ENCODE peak calls at places on chromosomes 13 and 19, in ten cellular contexts. L, Z, P, K, S, M, T, A, O and I are unnamed samples.

GRCh38 chr13:94548382-94549240 is 47.3 kb downstream of the TGDS start:
- DNase-seq in L (no peak), Z (no peak), P (no peak), K (peak; percentile 57), S (no peak), M (no peak), T (no peak), A (peak; percentile 48), O (no peak), I (peak; percentile 69)

GRCh38 chr19:49869009-49869483 is 1.7 kb upstream of the PNKP start:
- DNase-seq in L (no peak), Z (no peak), P (no peak), K (peak; percentile 87), S (no peak), M (no peak), T (no peak), A (no peak), O (no peak), I (no peak)

GRCh38 chr13:109628251-109628699 is 158.1 kb downstream of the IRS2 start:
- DNase-seq in L (no peak), Z (no peak), P (no peak), K (no peak), S (no peak), M (no peak), T (no peak), A (peak; percentile 88), O (no peak), I (no peak)

GRCh38 chr19:34232566-34233481 is 21.5 kb upstream of the GARRE1 start:
- DNase-seq in L (no peak), Z (no peak), P (no peak), K (no peak), S (no peak), M (no peak), T (peak; percentile 62), A (peak; percentile 98), O (no peak), I (peak; percentile 56)

GRCh38 chr19:369876-370275 is 25.3 kb upstream of the MIER2 start:
- DNase-seq in L (no peak), Z (no peak), P (no peak), K (no peak), S (no peak), M (peak; percentile 26), T (no peak), A (no peak), O (no peak), I (no peak)

GRCh38 chr13:105139380-105140285 is 1395.8 kb downstream of the EFNB2 start:
- DNase-seq in L (no peak), Z (peak; percentile 69), P (peak; percentile 12), K (no peak), S (peak; percentile 31), M (no peak), T (no peak), A (peak; percentile 6), O (peak; percentile 36), I (peak; percentile 64)

GRCh38 chr13:40194204-40194806 is 472.1 kb downstream of the FOXO1 start:
- DNase-seq in L (no peak), Z (no peak), P (no peak), K (no peak), S (no peak), M (no peak), T (no peak), A (peak; percentile 20), O (no peak), I (no peak)

GRCh38 chr13:28575200-28575599 is 80.3 kb upstream of the FLT1 start:
- DNase-seq in L (no peak), Z (no peak), P (no peak), K (no peak), S (no peak), M (no peak), T (no peak), A (no peak), O (no peak), I (no peak)

GRCh38 chr13:37495046-37495445 is 103.5 kb downstream of the POSTN start:
- DNase-seq in L (no peak), Z (no peak), P (no peak), K (no peak), S (no peak), M (no peak), T (no peak), A (peak; percentile 74), O (no peak), I (no peak)

GRCh38 chr13:75226092-75226491 is 255.9 kb downstream of the TBC1D4 start:
- DNase-seq in L (no peak), Z (no peak), P (no peak), K (no peak), S (no peak), M (no peak), T (no peak), A (peak; percentile 55), O (no peak), I (no peak)

GRCh38 chr19:33193864-33194362 is at the start of gene LRP3:
- DNase-seq in L (peak; percentile 43), Z (no peak), P (peak; percentile 64), K (peak; percentile 65), S (no peak), M (no peak), T (no peak), A (peak; percentile 41), O (no peak), I (peak; percentile 39)

GRCh38 chr19:19552811-19553210 is 14.7 kb downstream of the CILP2 start:
- DNase-seq in L (no peak), Z (peak; percentile 28), P (peak; percentile 76), K (peak; percentile 87), S (no peak), M (no peak), T (no peak), A (peak; percentile 29), O (no peak), I (peak; percentile 31)

GRCh38 chr19:23099966-23100365 is 16.9 kb upstream of the ZNF730 start:
- DNase-seq in L (no peak), Z (no peak), P (no peak), K (no peak), S (no peak), M (no peak), T (no peak), A (no peak), O (no peak), I (no peak)

GRCh38 chr13:30529085-30529815 is 63.5 kb upstream of the HMGB1 start:
- DNase-seq in L (no peak), Z (peak; percentile 65), P (no peak), K (no peak), S (no peak), M (no peak), T (no peak), A (peak; percentile 34), O (no peak), I (no peak)

GRCh38 chr13:34731486-34731885 is 210.6 kb upstream of the NBEA start:
- DNase-seq in L (no peak), Z (no peak), P (no peak), K (no peak), S (no peak), M (no peak), T (no peak), A (peak; percentile 16), O (no peak), I (no peak)

GRCh38 chr19:29724741-29725140 is 9.7 kb upstream of the C19orf12 start:
- DNase-seq in L (no peak), Z (no peak), P (no peak), K (no peak), S (no peak), M (no peak), T (no peak), A (no peak), O (no peak), I (no peak)

GRCh38 chr19:1313695-1314613 is 28.3 kb downstream of the EFNA2 start:
- DNase-seq in L (no peak), Z (no peak), P (no peak), K (no peak), S (no peak), M (no peak), T (no peak), A (no peak), O (no peak), I (no peak)

GRCh38 chr19:40221858-40222619 is 3.9 kb upstream of the TTC9B start:
- DNase-seq in L (peak; percentile 40), Z (peak; percentile 86), P (peak; percentile 89), K (peak; percentile 78), S (peak; percentile 63), M (peak; percentile 86), T (peak; percentile 73), A (peak; percentile 83), O (peak; percentile 59), I (peak; percentile 98)

GRCh38 chr19:52963229-52963760 is 614 bp upstream of the ZNF816 start:
- DNase-seq in L (no peak), Z (no peak), P (peak; percentile 5), K (peak; percentile 41), S (no peak), M (no peak), T (no peak), A (no peak), O (no peak), I (no peak)

GRCh38 chr19:4844348-4845179 is 13.1 kb upstream of the TICAM1 start:
- DNase-seq in L (no peak), Z (no peak), P (no peak), K (no peak), S (no peak), M (no peak), T (no peak), A (no peak), O (no peak), I (no peak)

GRCh38 chr19:41893899-41894298 is 10.9 kb downstream of the ARHGEF1 start:
- DNase-seq in L (no peak), Z (no peak), P (peak; percentile 42), K (peak; percentile 31), S (no peak), M (no peak), T (no peak), A (no peak), O (no peak), I (peak; percentile 33)

GRCh38 chr19:10654610-10655456 is 687 bp downstream of the ILF3 start:
- DNase-seq in L (peak; percentile 72), Z (peak; percentile 26), P (peak; percentile 74), K (peak; percentile 81), S (peak; percentile 63), M (peak; percentile 75), T (no peak), A (peak; percentile 13), O (no peak), I (peak; percentile 36)

GRCh38 chr13:20525601-20526544 is at the start of gene CRYL1:
- DNase-seq in L (peak; percentile 45), Z (peak; percentile 38), P (peak; percentile 53), K (peak; percentile 47), S (peak; percentile 66), M (peak; percentile 75), T (no peak), A (peak; percentile 62), O (peak; percentile 61), I (peak; percentile 61)

GRCh38 chr13:43846496-43846895 is 33.0 kb downstream of the CCDC122 start:
- DNase-seq in L (no peak), Z (no peak), P (no peak), K (no peak), S (no peak), M (no peak), T (no peak), A (peak; percentile 79), O (no peak), I (no peak)

GRCh38 chr19:9061879-9062278 is 25.0 kb upstream of the OR1M1 start:
- DNase-seq in L (no peak), Z (no peak), P (no peak), K (no peak), S (no peak), M (no peak), T (no peak), A (peak; percentile 44), O (no peak), I (no peak)

GRCh38 chr19:1855828-1856255 is 7.5 kb downstream of the KLF16 start:
- DNase-seq in L (no peak), Z (no peak), P (no peak), K (no peak), S (no peak), M (no peak), T (no peak), A (no peak), O (no peak), I (no peak)

GRCh38 chr13:28316129-28316528 is 177.8 kb downstream of the PAN3 start:
- DNase-seq in L (no peak), Z (no peak), P (no peak), K (no peak), S (no peak), M (no peak), T (no peak), A (no peak), O (no peak), I (no peak)

GRCh38 chr19:48490980-48491792 is 20.4 kb downstream of the LMTK3 start:
- DNase-seq in L (no peak), Z (no peak), P (peak; percentile 82), K (no peak), S (peak; percentile 50), M (peak; percentile 61), T (no peak), A (no peak), O (peak; percentile 57), I (no peak)